ENCODE peak calls at places on chromosomes 5 and 9, in ten cellular contexts. N is T-helper 1 cell; H is spleen; U is midbrain; X is left lobe of liver; W is suprapubic skin; I is lung microvascular endothelial cell; T is cardiac fibroblast; A is NCI-H1092; L is stimulated activated CD4-positive, alpha-beta T cell treated with anti-CD3 and anti-CD28 coated beads, Interleukin-1b, Interleukin-23, amount 100 ng/mL, for 1 hour. Z is an unnamed sample.

GRCh38 chr5:96337048-96337781 is 95.8 kb downstream of the PCSK1 start:
- DNase-seq in T (no peak), U (no peak), W (no peak), A (no peak), I (peak; percentile 22), N (no peak), L (no peak), X (no peak), H (no peak), Z (no peak)

GRCh38 chr5:53118879-53119278 is 9.3 kb upstream of the MOCS2 start:
- DNase-seq in N (no peak), U (no peak), L (no peak), W (no peak), X (no peak), I (no peak), A (no peak), T (no peak), H (no peak), Z (no peak)

GRCh38 chr5:18805376-18805775 is 1171.1 kb downstream of the TAF11L14 start:
- DNase-seq in X (no peak), I (no peak), H (no peak), T (no peak), A (no peak), U (no peak), L (no peak), W (no peak), N (no peak), Z (no peak)

GRCh38 chr5:58366461-58366860 is 93.4 kb downstream of the PLK2 start:
- DNase-seq in X (no peak), I (peak; percentile 36), U (no peak), A (no peak), T (peak; percentile 44), N (no peak), H (no peak), L (no peak), W (no peak), Z (peak; percentile 75)

GRCh38 chr9:8030095-8030494 is 230.5 kb upstream of the DMAC1 start:
- DNase-seq in H (no peak), I (no peak), X (no peak), T (no peak), U (no peak), N (no peak), L (no peak), W (no peak), A (no peak), Z (no peak)

GRCh38 chr5:55708732-55709131 is 3.4 kb downstream of the SLC38A9 start:
- DNase-seq in H (no peak), A (no peak), X (no peak), L (no peak), W (no peak), T (peak; percentile 54), N (no peak), U (no peak), I (no peak), Z (no peak)

GRCh38 chr5:59042201-59042600 is 459.3 kb downstream of the RAB3C start:
- DNase-seq in L (no peak), N (no peak), A (no peak), X (no peak), I (peak; percentile 70), W (no peak), T (peak; percentile 77), U (no peak), H (no peak), Z (peak; percentile 71)

GRCh38 chr9:125409637-125410521 is 148.3 kb downstream of the GAPVD1 start:
- DNase-seq in T (peak; percentile 89), H (no peak), U (no peak), N (no peak), I (no peak), W (no peak), X (no peak), A (no peak), L (no peak), Z (peak; percentile 32)

GRCh38 chr9:122378236-122378635 is 7.4 kb downstream of the PTGS1 start:
- DNase-seq in I (no peak), T (no peak), X (no peak), W (no peak), U (no peak), N (no peak), L (no peak), A (no peak), H (peak; percentile 68), Z (no peak)

GRCh38 chr5:55593115-55593472 is 58.3 kb upstream of the PLPP1 start:
- DNase-seq in X (peak; percentile 5), L (no peak), H (no peak), W (no peak), T (no peak), N (no peak), A (no peak), U (no peak), I (no peak), Z (no peak)

GRCh38 chr5:68027519-68027918 is 188.0 kb upstream of the PIK3R1 start:
- DNase-seq in H (no peak), N (no peak), L (no peak), W (no peak), U (no peak), I (peak; percentile 12), A (no peak), T (peak; percentile 56), X (no peak), Z (peak; percentile 80)

GRCh38 chr5:177344891-177345290 is 6.6 kb downstream of the LMAN2 start:
- DNase-seq in A (no peak), T (no peak), H (peak; percentile 17), W (no peak), L (no peak), N (no peak), X (no peak), U (no peak), I (no peak), Z (no peak)

GRCh38 chr9:135219676-135220600 is 132.5 kb downstream of the OLFM1 start:
- DNase-seq in X (no peak), I (no peak), A (no peak), T (no peak), U (no peak), L (no peak), H (peak; percentile 50), N (no peak), W (peak; percentile 29), Z (no peak)

GRCh38 chr9:26159575-26160392 is 481.5 kb upstream of the TUSC1 start:
- DNase-seq in U (no peak), A (no peak), X (no peak), T (no peak), L (no peak), H (no peak), W (no peak), N (no peak), I (no peak), Z (no peak)

GRCh38 chr9:121279841-121280388 is 12.0 kb downstream of the GSN start:
- DNase-seq in I (no peak), W (no peak), X (no peak), N (no peak), L (no peak), U (peak; percentile 29), H (no peak), A (no peak), T (no peak), Z (no peak)

GRCh38 chr5:58887721-58888409 is 305.0 kb downstream of the RAB3C start:
- DNase-seq in T (peak; percentile 59), X (no peak), N (no peak), I (peak; percentile 26), L (no peak), W (no peak), U (no peak), A (no peak), H (no peak), Z (peak; percentile 66)

GRCh38 chr5:173885481-173886010 is 2.6 kb upstream of the CPEB4 start:
- DNase-seq in H (no peak), L (no peak), A (no peak), T (no peak), W (no peak), I (peak; percentile 88), U (no peak), N (no peak), X (no peak), Z (no peak)

GRCh38 chr5:141199359-141200235 is at the start of gene PCDHB11:
- DNase-seq in I (peak; percentile 6), H (no peak), L (no peak), X (no peak), W (no peak), U (no peak), T (peak; percentile 12), A (no peak), N (no peak), Z (peak; percentile 34)

GRCh38 chr5:60339691-60340191 is 360.2 kb downstream of the DEPDC1B start:
- DNase-seq in L (no peak), T (no peak), W (peak; percentile 61), A (no peak), U (peak; percentile 75), I (no peak), N (no peak), X (no peak), H (no peak), Z (no peak)

GRCh38 chr9:33374190-33374589 is 28.2 kb downstream of the AQP7 start:
- DNase-seq in T (no peak), H (peak; percentile 23), U (no peak), X (peak; percentile 29), I (no peak), L (no peak), N (no peak), A (no peak), W (peak; percentile 27), Z (no peak)

GRCh38 chr5:8538813-8539212 is 669.9 kb downstream of the MTRR start:
- DNase-seq in W (no peak), T (no peak), U (no peak), L (no peak), X (no peak), A (peak; percentile 80), I (no peak), H (no peak), N (no peak), Z (no peak)

GRCh38 chr5:82106806-82107205 is 135.0 kb downstream of the ATG10 start:
- DNase-seq in U (no peak), H (no peak), W (no peak), N (no peak), A (no peak), I (peak; percentile 4), T (no peak), L (no peak), X (no peak), Z (no peak)

GRCh38 chr5:118791986-118792734 is 196.2 kb downstream of the DTWD2 start:
- DNase-seq in N (no peak), L (no peak), X (no peak), W (no peak), T (peak; percentile 80), H (no peak), A (peak; percentile 9), U (peak; percentile 72), I (peak; percentile 65), Z (peak; percentile 76)

GRCh38 chr5:37664551-37664950 is 175.3 kb downstream of the GDNF start:
- DNase-seq in U (no peak), L (no peak), A (no peak), X (no peak), H (no peak), I (no peak), T (no peak), W (no peak), N (no peak), Z (no peak)

GRCh38 chr9:34190996-34191892 is 12.4 kb downstream of the UBAP1 start:
- DNase-seq in H (no peak), N (no peak), X (no peak), T (peak; percentile 56), U (no peak), I (peak; percentile 41), W (no peak), L (no peak), A (no peak), Z (no peak)

GRCh38 chr9:109536859-109537258 is 38.8 kb upstream of the PTPN3 start:
- DNase-seq in H (no peak), I (no peak), N (no peak), U (no peak), X (no peak), L (no peak), A (no peak), W (no peak), T (no peak), Z (no peak)

GRCh38 chr5:38265546-38266179 is 7.3 kb downstream of the EGFLAM start:
- DNase-seq in H (no peak), W (peak; percentile 69), N (no peak), X (peak; percentile 57), L (peak; percentile 14), T (peak; percentile 68), U (peak; percentile 65), I (peak; percentile 56), A (no peak), Z (peak; percentile 88)

GRCh38 chr5:160211352-160211751 is 18.0 kb upstream of the FABP6 start:
- DNase-seq in T (no peak), X (no peak), I (no peak), L (no peak), W (no peak), H (no peak), A (no peak), N (no peak), U (no peak), Z (peak; percentile 9)

Z was measured in cardiac muscle cell.